ENCODE peak calls at places on chromosomes 3 and 15, in four cellular contexts. O is GM12878, Q is NT2/D1, W is HepG2. E is an unnamed sample.

GRCh38 chr3:72930754-72931153 is 42.9 kb downstream of the GXYLT2 start:
- DNase-seq in Q (no peak), O (no peak), W (no peak), E (no peak)

GRCh38 chr3:107421170-107421792 is 44.0 kb downstream of the CCDC54 start:
- DNase-seq in O (no peak), W (peak; percentile 52), Q (no peak), E (no peak)

GRCh38 chr15:94324835-94325767 is 93.7 kb downstream of the MCTP2 start:
- DNase-seq in O (no peak), W (no peak), Q (no peak), E (no peak)

GRCh38 chr15:97521894-97522293 is 438.6 kb upstream of the ARRDC4 start:
- DNase-seq in O (no peak), Q (no peak), W (no peak), E (no peak)

GRCh38 chr3:135166266-135166825 is 371.3 kb downstream of the EPHB1 start:
- DNase-seq in W (no peak), O (no peak), Q (no peak), E (no peak)

GRCh38 chr3:101824691-101825090 is 24.6 kb upstream of the NFKBIZ start:
- DNase-seq in O (no peak), Q (no peak), W (no peak), E (no peak)

GRCh38 chr15:28098766-28099554 is at the start of gene OCA2:
- DNase-seq in W (peak; percentile 51), Q (no peak), O (no peak), E (peak; percentile 99)

GRCh38 chr3:1439395-1439794 is 346.6 kb downstream of the CNTN6 start:
- DNase-seq in Q (peak; percentile 30), O (no peak), W (no peak), E (peak; percentile 75)

GRCh38 chr15:56460046-56460445 is 4.9 kb downstream of the MNS1 start:
- DNase-seq in Q (no peak), O (no peak), W (no peak), E (no peak)

GRCh38 chr3:157543491-157544035 is 40.3 kb upstream of the VEPH1 start:
- DNase-seq in O (no peak), Q (no peak), W (no peak), E (no peak)

GRCh38 chr3:138210528-138210927 is 23.4 kb downstream of the ARMC8 start:
- DNase-seq in W (no peak), O (no peak), Q (peak; percentile 20), E (no peak)

GRCh38 chr3:180922242-180922641 is 9.8 kb downstream of the FXR1 start:
- DNase-seq in O (no peak), W (no peak), Q (no peak), E (no peak)

GRCh38 chr15:57457726-57458125 is 81.4 kb downstream of the CGNL1 start:
- DNase-seq in W (no peak), O (no peak), Q (no peak), E (no peak)

GRCh38 chr3:100702082-100703014 is 6.9 kb upstream of the TFG start:
- DNase-seq in Q (no peak), O (no peak), W (no peak), E (no peak)

GRCh38 chr3:4067893-4068292 is 235.3 kb upstream of the SETMAR start:
- DNase-seq in W (no peak), O (no peak), Q (no peak), E (no peak)

GRCh38 chr15:94293411-94294402 is 62.3 kb downstream of the MCTP2 start:
- DNase-seq in W (no peak), O (no peak), Q (no peak), E (no peak)

GRCh38 chr15:31133890-31134289 is 32.4 kb upstream of the TRPM1 start:
- DNase-seq in W (no peak), Q (no peak), O (no peak), E (no peak)

GRCh38 chr15:60255390-60255789 is 142.4 kb downstream of the ANXA2 start:
- DNase-seq in O (peak; percentile 30), W (peak; percentile 68), Q (no peak), E (no peak)

GRCh38 chr3:149245738-149246451 is 24.3 kb upstream of the CP start:
- DNase-seq in Q (no peak), O (peak; percentile 46), W (peak; percentile 75), E (no peak)

GRCh38 chr3:184234224-184234623 is 4.8 kb downstream of the VWA5B2 start:
- DNase-seq in Q (no peak), O (no peak), W (peak; percentile 25), E (no peak)
- TF ChIP-seq SUZ12 in Q (no peak), O (no peak), W (no peak), E (no peak)

DNA sequence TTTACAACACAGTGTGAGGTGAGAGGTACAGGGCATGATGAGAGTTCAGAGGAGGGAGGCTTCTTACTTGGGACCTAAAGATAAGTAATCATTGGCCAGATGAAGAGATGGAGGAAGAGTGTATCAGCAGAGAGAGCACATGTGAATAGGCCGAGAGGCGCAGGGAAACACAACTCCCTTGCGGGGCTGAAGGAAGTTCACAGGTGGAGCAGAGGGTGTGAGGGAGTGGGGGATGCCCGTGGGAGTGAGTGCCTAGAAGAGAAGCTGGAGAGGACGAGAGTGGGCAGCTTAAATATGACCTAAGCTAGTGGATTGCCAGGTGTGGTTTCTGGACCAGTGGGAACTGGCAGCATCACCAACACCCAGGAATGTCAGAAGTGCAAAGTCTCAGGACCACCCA is 98.2 kb upstream of the TBC1D5 start:
- DNase-seq in O (no peak), W (no peak), Q (no peak), E (no peak)
- H3K9ac ChIP-seq in O (no peak overlapping the region), W (no peak overlapping the region), Q (no peak overlapping the region), E (no peak overlapping the region)

DNA sequence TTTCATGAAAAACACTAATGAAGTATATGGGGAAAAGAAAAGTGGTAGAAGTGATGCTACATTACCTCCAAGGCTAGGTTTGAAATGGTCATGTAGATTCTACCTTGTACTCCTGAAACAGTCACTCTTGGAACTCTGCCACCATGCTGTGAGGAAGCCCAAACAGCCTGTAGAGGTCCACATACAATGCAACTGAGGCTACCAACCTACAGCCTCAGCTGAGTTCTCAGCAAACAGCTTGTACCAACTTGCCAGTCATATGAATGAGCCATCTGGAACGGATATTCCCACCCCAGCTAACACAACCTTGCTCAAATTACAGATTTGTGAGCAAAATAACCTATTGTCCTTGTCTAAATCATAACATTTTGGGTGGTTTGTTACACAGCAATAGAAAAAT is 193.5 kb downstream of the ULK4 start:
- DNase-seq in Q (no peak), O (no peak), W (no peak), E (no peak)
- TF ChIP-seq SUZ12 in Q (no peak), O (no peak), W (no peak), E (no peak)

DNA sequence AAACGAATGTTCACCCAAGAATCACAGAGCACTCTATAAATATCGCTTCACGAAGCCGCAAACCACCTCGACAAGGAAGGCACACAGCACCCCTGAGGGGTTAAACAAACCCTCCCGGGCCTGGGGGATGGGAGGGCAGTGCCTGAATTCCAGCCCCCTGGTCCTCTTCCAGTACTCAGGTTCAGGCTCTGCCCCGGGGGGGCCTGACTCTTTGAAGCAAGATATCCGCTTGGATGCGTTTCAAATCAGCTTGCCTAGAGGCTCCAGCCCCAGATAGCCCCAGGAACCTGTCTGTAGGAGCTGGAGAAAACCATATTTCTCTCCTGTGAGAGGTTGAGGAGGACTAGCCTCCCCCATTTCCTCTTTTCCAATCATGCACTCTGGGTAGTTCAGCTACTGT is 194.7 kb downstream of the WNT5A start:
- DNase-seq in W (no peak), O (no peak), Q (no peak), E (no peak)
- H3K9ac ChIP-seq in W (no peak overlapping the region), O (no peak overlapping the region), Q (no peak overlapping the region), E (no peak overlapping the region)

E was measured in H1.